ENCODE peak calls at places on chromosomes 2 and 18, in five cellular contexts. P is IMR-90, J is endodermal cell, L is H9, S is HepG2. E is an unnamed sample. For H3K4me1, the result is how much of the 10 kb centered on the place peaks cover.

GRCh38 chr2:217932661-217933325 is 70.0 kb downstream of the TNS1 start:
- DNase-seq in P (no peak), L (no peak), J (no peak), S (no peak), E (no peak)

GRCh38 chr2:149070681-149071355 is 32.3 kb downstream of the LYPD6B start:
- DNase-seq in S (no peak), J (no peak), L (no peak), P (no peak), E (no peak)

GRCh38 chr2:59449264-59449663 is 1104.2 kb downstream of the BCL11A start:
- DNase-seq in J (peak), S (no peak), P (no peak), L (no peak), E (no peak)

GRCh38 chr2:69177063-69177771 is 164.2 kb downstream of the ANTXR1 start:
- DNase-seq in P (peak), J (peak), L (peak), S (peak), E (peak)

GRCh38 chr2:179268277-179268935 is 3.8 kb upstream of the SESTD1 start:
- DNase-seq in J (no peak), S (peak), P (peak), L (no peak), E (peak)

GRCh38 chr2:217703999-217704398 is 298.8 kb downstream of the TNS1 start:
- DNase-seq in J (no peak), L (no peak), S (no peak), P (no peak), E (no peak)

GRCh38 chr2:133506962-133507361 is 61.3 kb downstream of the NCKAP5 start:
- DNase-seq in L (no peak), P (no peak), S (no peak), J (no peak), E (no peak)

GRCh38 chr18:45519881-45520280 is 95.4 kb upstream of the SLC14A2 start:
- DNase-seq in J (no peak), P (peak), S (no peak), L (no peak), E (peak)

GRCh38 chr2:41598161-41598894 is 449.5 kb upstream of the PKDCC start:
- DNase-seq in J (no peak), S (no peak), L (no peak), P (no peak), E (peak)

GRCh38 chr2:217092710-217093379 is 233.0 kb upstream of the TNP1 start:
- DNase-seq in P (no peak), L (no peak), S (no peak), J (peak), E (no peak)

GRCh38 chr2:20179179-20179754 is 45.7 kb downstream of the SDC1 start:
- DNase-seq in P (no peak), J (no peak), S (no peak), L (no peak), E (no peak)

GRCh38 chr2:44237221-44237620 is 38.1 kb upstream of the SLC3A1 start:
- DNase-seq in P (no peak), L (no peak), S (no peak), J (no peak), E (no peak)

GRCh38 chr18:3235846-3236245 is 11.8 kb upstream of the MYL12A start:
- DNase-seq in L (no peak), J (no peak), S (no peak), P (no peak), E (no peak)

GRCh38 chr2:88483200-88483599 is 30.7 kb upstream of the FOXI3 start:
- DNase-seq in S (no peak), J (no peak), P (no peak), L (no peak), E (no peak)

GRCh38 chr2:113734187-113734586 is 22.3 kb downstream of the SLC35F5 start:
- DNase-seq in P (no peak), S (no peak), L (no peak), J (no peak), E (no peak)

GRCh38 chr2:80429251-80429650 is 124.7 kb upstream of the LRRTM1 start:
- DNase-seq in P (no peak), L (no peak), J (peak), S (no peak), E (no peak)

GRCh38 chr2:161386228-161386627 is 29.9 kb upstream of the TBR1 start:
- DNase-seq in L (no peak), P (no peak), J (no peak), S (no peak), E (no peak)

GRCh38 chr2:241996100-241996499 is 126.6 kb downstream of the RTP5 start:
- DNase-seq in J (no peak), S (no peak), P (no peak), L (no peak), E (no peak)

GRCh38 chr2:63840081-63840784 is 1.5 kb upstream of the UGP2 start:
- DNase-seq in L (no peak), S (no peak), P (no peak), J (no peak), E (no peak)

GRCh38 chr2:59184281-59185020 is 943.3 kb upstream of the FANCL start:
- DNase-seq in J (no peak), L (no peak), S (no peak), P (no peak), E (peak)

GRCh38 chr2:45761660-45762059 is 110.2 kb downstream of the PRKCE start:
- DNase-seq in J (no peak), L (no peak), P (no peak), S (no peak), E (no peak)

GRCh38 chr2:128485761-128486639 is 167.3 kb upstream of the HS6ST1 start:
- DNase-seq in P (no peak), S (no peak), L (peak), J (no peak), E (no peak)

GRCh38 chr2:240346015-240346752 is 89.3 kb upstream of the GPC1 start:
- DNase-seq in S (no peak), J (no peak), L (no peak), P (no peak), E (no peak)

GRCh38 chr2:163465440-163465839 is 270.4 kb downstream of the FIGN start:
- DNase-seq in S (no peak), L (no peak), J (no peak), P (peak), E (peak)

GRCh38 chr2:45651415-45652089 is at the start of gene PRKCE:
- DNase-seq in S (no peak), P (no peak), L (peak), J (no peak), E (peak)

GRCh38 chr2:203565076-203565475 is 30.0 kb upstream of the RAPH1 start:
- DNase-seq in P (no peak), S (no peak), J (no peak), L (no peak), E (peak)

GRCh38 chr2:160909781-160910242 is 250.4 kb upstream of the TANK start:
- DNase-seq in S (no peak), J (no peak), L (no peak), P (peak), E (peak)

GRCh38 chr18:434410-434809 is 66.1 kb downstream of the COLEC12 start:
- DNase-seq in P (peak), J (no peak), S (no peak), L (no peak), E (peak)

GRCh38 chr2:10059552-10060335 is 16.4 kb downstream of the KLF11 start:
- DNase-seq in L (no peak), J (no peak), P (no peak), S (no peak), E (no peak)

GRCh38 chr18:10261315-10262276 is 192.8 kb upstream of the APCDD1 start:
- DNase-seq in L (no peak), S (no peak), P (peak), J (no peak), E (no peak)

GRCh38 chr2:44909831-44910230 is 31.7 kb upstream of the SIX3 start:
- DNase-seq in S (no peak), J (no peak), P (no peak), L (no peak), E (no peak)

GRCh38 chr2:172179045-172179742 is 76.5 kb upstream of the DLX2 start:
- DNase-seq in P (peak), L (no peak), J (no peak), S (no peak), E (no peak)

GRCh38 chr2:157857881-157858280 is 18.2 kb downstream of the ACVR1 start:
- DNase-seq in S (no peak), J (no peak), L (no peak), P (peak), E (no peak)

GRCh38 chr2:134027980-134028379 is 225.9 kb upstream of the MGAT5 start:
- DNase-seq in L (peak), S (no peak), J (peak), P (no peak), E (no peak)

GRCh38 chr2:98383166-98383565 is 36.9 kb downstream of the CNGA3 start:
- DNase-seq in J (no peak), L (no peak), S (no peak), P (no peak), E (no peak)

GRCh38 chr18:13159579-13159978 is 59.0 kb upstream of the LDLRAD4 start:
- DNase-seq in L (peak), J (peak), P (peak), S (peak), E (peak)

GRCh38 chr2:144703852-144704324 is 184.0 kb upstream of the ZEB2 start:
- DNase-seq in S (no peak), L (no peak), P (peak), J (no peak), E (peak)

DNA sequence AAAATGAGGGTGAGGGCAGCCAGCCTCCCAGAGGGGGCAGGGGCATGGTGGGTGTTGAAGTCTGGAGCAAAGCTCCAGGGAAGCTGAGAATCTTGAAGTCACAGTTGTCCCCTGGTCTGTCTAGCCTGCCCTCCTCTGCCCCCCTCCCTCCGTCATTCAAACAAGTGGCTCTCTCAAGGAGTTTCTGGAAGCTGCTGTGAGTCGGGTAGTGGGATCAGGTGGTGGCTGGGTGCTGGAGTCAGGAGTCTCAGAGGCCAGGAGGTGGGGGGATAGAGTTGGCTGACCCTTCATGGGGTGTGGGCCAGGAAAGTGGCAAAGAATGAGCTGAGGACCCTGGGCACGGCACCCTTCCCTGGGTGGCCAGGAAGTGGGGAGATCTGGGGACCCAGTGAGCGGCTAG is 495 bp upstream of the ASIC4 start:
- DNase-seq in J (peak), P (no peak), S (no peak), L (no peak), E (no peak)
- H3K9ac ChIP-seq in J (no peak), P (no peak), S (no peak), L (no peak), E (no peak)

GRCh38 chr18:9106094-9106493 is 3.6 kb downstream of the NDUFV2 start:
- DNase-seq in J (no peak), S (peak), P (no peak), L (no peak), E (no peak)
- H3K4me1 ChIP-seq in J (under half), S (half or more), P (under half), L (under half), E (half or more)

DNA sequence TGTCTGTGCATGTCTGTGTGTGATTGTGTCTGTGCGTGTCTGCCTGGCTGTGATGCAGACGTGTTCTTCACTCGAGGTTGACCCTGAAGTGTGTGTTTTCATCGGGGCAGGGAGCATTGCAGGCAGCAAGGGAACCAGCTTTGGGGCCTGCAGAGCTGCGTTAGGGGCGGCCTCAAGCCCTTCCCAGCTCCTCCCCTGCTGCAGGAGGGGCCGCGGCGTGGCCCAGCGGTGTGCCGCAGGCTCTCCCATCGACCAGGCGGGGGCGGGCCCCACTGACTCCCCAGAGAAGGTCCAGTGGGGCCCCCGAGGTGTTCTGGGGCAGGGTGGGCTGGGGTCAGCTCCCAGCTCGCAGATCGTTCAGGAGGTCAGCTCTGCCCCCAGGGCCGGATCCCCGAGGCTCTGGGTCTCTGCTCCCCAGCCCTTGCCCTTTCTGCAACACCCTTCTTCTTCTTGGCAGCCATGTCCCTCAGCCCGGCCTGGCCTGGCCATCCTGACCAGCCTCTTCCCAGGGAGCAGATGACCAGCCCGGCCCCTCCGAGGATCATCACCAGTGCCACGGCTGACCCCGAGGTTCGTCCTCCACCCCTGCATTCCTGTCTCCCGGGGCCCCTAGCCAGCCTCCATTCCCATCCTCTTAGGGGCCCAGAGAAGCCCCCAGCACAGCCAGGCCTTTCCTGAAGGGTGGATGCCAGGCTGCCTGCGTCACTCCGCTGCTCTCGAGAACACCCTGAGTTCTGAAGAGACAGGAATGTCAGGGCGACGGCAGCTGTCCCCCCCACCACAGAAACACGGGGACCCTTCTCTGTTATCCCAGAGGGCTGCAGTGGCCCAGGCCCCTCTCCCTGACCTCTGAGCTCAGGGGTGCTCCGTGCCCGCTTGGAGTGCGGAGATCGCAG is 11.1 kb upstream of the KLHL30 start:
- DNase-seq in S (peak), P (peak), J (peak), L (no peak), E (no peak)
- H3K9ac ChIP-seq in S (peak), P (peak), J (no peak), L (no peak), E (peak)

GRCh38 chr2:230564805-230565779 is 147.6 kb upstream of the CAB39 start:
- DNase-seq in P (peak), J (no peak), S (no peak), L (no peak), E (no peak)
- H3K4me1 ChIP-seq in P (under half), J (under half), S (under half), L (under half), E (under half)

GRCh38 chr2:230944804-230945372 is 19.8 kb upstream of the GPR55 start:
- DNase-seq in P (no peak), S (no peak), L (no peak), J (peak), E (no peak)
- H3K9ac ChIP-seq in P (no peak), S (no peak), L (no peak), J (no peak), E (no peak)

GRCh38 chr18:76448262-76449109 is 46.6 kb downstream of the ZNF516 start:
- DNase-seq in J (no peak), S (no peak), L (no peak), P (no peak), E (no peak)
- H3K4me1 ChIP-seq in J (under half), S (under half), L (under half), P (under half), E (half or more)

E was measured in adipocyte.